ENCODE peak calls at places on chromosomes 13 and 19, in five cellular contexts. One of them, this sample, is unnamed.

GRCh38 chr19:6970478-6970877 is 50.8 kb downstream of the MBD3L2B start:
- DNase-seq in H1: no peak
- DNase-seq in NT2/D1: no peak
- DNase-seq in GM12878: no peak
- DNase-seq in HepG2: no peak
- DNase-seq in this sample: peak

GRCh38 chr13:112657850-112658445 is 31.9 kb upstream of the ATP11A start:
- DNase-seq in H1: no peak
- DNase-seq in NT2/D1: no peak
- DNase-seq in GM12878: no peak
- DNase-seq in HepG2: no peak
- DNase-seq in this sample: no peak

GRCh38 chr19:13012690-13013608 is 17.7 kb downstream of the NFIX start:
- DNase-seq in H1: no peak
- DNase-seq in NT2/D1: no peak
- DNase-seq in GM12878: no peak
- DNase-seq in HepG2: peak
- DNase-seq in this sample: no peak

GRCh38 chr13:95258619-95259194 is 42.5 kb downstream of the ABCC4 start:
- DNase-seq in H1: no peak
- DNase-seq in NT2/D1: no peak
- DNase-seq in GM12878: no peak
- DNase-seq in HepG2: peak
- DNase-seq in this sample: no peak

GRCh38 chr19:40600086-40600917 is 867 bp upstream of the LTBP4 start:
- DNase-seq in H1: no peak
- DNase-seq in NT2/D1: no peak
- DNase-seq in GM12878: no peak
- DNase-seq in HepG2: no peak
- DNase-seq in this sample: no peak

GRCh38 chr19:43532571-43532961 is 422 bp upstream of the ZNF575 start:
- DNase-seq in H1: no peak
- DNase-seq in NT2/D1: no peak
- DNase-seq in GM12878: no peak
- DNase-seq in HepG2: no peak
- DNase-seq in this sample: no peak

GRCh38 chr19:45567609-45568008 is 17.0 kb downstream of the OPA3 start:
- DNase-seq in H1: no peak
- DNase-seq in NT2/D1: no peak
- DNase-seq in GM12878: no peak
- DNase-seq in HepG2: no peak
- DNase-seq in this sample: no peak

GRCh38 chr13:25602206-25602605 is 230.4 kb downstream of the ATP8A2 start:
- DNase-seq in H1: no peak
- DNase-seq in NT2/D1: no peak
- DNase-seq in GM12878: no peak
- DNase-seq in HepG2: no peak
- DNase-seq in this sample: no peak

GRCh38 chr19:40424637-40425449 is 949 bp downstream of the SERTAD1 start:
- DNase-seq in H1: peak
- DNase-seq in NT2/D1: no peak
- DNase-seq in GM12878: no peak
- DNase-seq in HepG2: no peak
- DNase-seq in this sample: peak

GRCh38 chr13:73287871-73288270 is 229.1 kb downstream of the KLF5 start:
- DNase-seq in H1: no peak
- DNase-seq in NT2/D1: no peak
- DNase-seq in GM12878: no peak
- DNase-seq in HepG2: no peak
- DNase-seq in this sample: no peak

GRCh38 chr13:110915057-110915873 is at the start of gene ANKRD10:
- DNase-seq in H1: peak
- DNase-seq in NT2/D1: peak
- DNase-seq in GM12878: peak
- DNase-seq in HepG2: peak
- DNase-seq in this sample: peak

GRCh38 chr13:25928941-25929505 is 122.8 kb downstream of the SHISA2 start:
- DNase-seq in H1: no peak
- DNase-seq in NT2/D1: no peak
- DNase-seq in GM12878: no peak
- DNase-seq in HepG2: no peak
- DNase-seq in this sample: no peak

GRCh38 chr19:47786566-47786965 is 8.1 kb downstream of the SELENOW start:
- DNase-seq in H1: no peak
- DNase-seq in NT2/D1: no peak
- DNase-seq in GM12878: no peak
- DNase-seq in HepG2: no peak
- DNase-seq in this sample: no peak

GRCh38 chr19:375395-376110 is 31.0 kb upstream of the MIER2 start:
- DNase-seq in H1: no peak
- DNase-seq in NT2/D1: no peak
- DNase-seq in GM12878: no peak
- DNase-seq in HepG2: no peak
- DNase-seq in this sample: no peak

GRCh38 chr13:36069881-36070366 is 61.3 kb downstream of the DCLK1 start:
- DNase-seq in H1: no peak
- DNase-seq in NT2/D1: no peak
- DNase-seq in GM12878: no peak
- DNase-seq in HepG2: no peak
- DNase-seq in this sample: no peak

GRCh38 chr13:106961219-106961618 is 393.3 kb upstream of the ARGLU1 start:
- DNase-seq in H1: no peak
- DNase-seq in NT2/D1: no peak
- DNase-seq in GM12878: no peak
- DNase-seq in HepG2: no peak
- DNase-seq in this sample: no peak

GRCh38 chr13:50309872-50310594 is 294.8 kb downstream of the KCNRG start:
- DNase-seq in H1: no peak
- DNase-seq in NT2/D1: no peak
- DNase-seq in GM12878: no peak
- DNase-seq in HepG2: peak
- DNase-seq in this sample: no peak

GRCh38 chr13:24540236-24541126 is 27.9 kb upstream of the PARP4 start:
- DNase-seq in H1: peak
- DNase-seq in NT2/D1: no peak
- DNase-seq in GM12878: no peak
- DNase-seq in HepG2: peak
- DNase-seq in this sample: peak

GRCh38 chr19:9865732-9866627 is 30.9 kb downstream of the PIN1 start:
- DNase-seq in H1: no peak
- DNase-seq in NT2/D1: peak
- DNase-seq in GM12878: no peak
- DNase-seq in HepG2: no peak
- DNase-seq in this sample: no peak

GRCh38 chr19:38556521-38557174 is 61.1 kb downstream of the MAP4K1 start:
- DNase-seq in H1: no peak
- DNase-seq in NT2/D1: no peak
- DNase-seq in GM12878: peak
- DNase-seq in HepG2: no peak
- DNase-seq in this sample: no peak

GRCh38 chr13:73465629-73465974 is 406.8 kb downstream of the KLF5 start:
- DNase-seq in H1: no peak
- DNase-seq in NT2/D1: no peak
- DNase-seq in GM12878: no peak
- DNase-seq in HepG2: no peak
- DNase-seq in this sample: no peak

DNA sequence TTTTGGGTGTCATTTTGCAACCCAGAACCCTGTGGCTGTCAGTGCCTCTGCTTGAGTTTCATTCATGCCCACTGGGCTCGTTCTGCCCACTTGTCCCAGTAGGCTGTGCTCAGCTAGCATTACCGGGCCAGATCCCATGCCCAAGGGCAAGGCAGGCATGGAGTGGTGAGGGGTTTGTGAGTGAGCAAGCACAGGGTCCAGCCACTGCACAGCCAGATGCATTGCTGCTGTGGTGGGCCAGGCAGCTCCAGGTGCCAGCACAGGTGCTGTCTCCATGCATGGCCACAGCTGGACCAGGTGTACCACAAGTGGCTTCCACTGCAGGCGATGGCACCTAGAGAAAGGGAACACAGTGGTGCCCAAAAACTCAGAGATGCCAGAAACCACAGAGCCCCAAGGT is 1671.2 kb downstream of the OLFM4 start:
- DNase-seq in H1: no peak
- DNase-seq in NT2/D1: no peak
- DNase-seq in GM12878: no peak
- DNase-seq in HepG2: no peak
- DNase-seq in this sample: no peak
- TF ChIP-seq SUZ12 in H1: no peak
- TF ChIP-seq SUZ12 in NT2/D1: no peak
- TF ChIP-seq SUZ12 in GM12878: no peak
- TF ChIP-seq SUZ12 in HepG2: no peak
- TF ChIP-seq SUZ12 in this sample: no peak

DNA sequence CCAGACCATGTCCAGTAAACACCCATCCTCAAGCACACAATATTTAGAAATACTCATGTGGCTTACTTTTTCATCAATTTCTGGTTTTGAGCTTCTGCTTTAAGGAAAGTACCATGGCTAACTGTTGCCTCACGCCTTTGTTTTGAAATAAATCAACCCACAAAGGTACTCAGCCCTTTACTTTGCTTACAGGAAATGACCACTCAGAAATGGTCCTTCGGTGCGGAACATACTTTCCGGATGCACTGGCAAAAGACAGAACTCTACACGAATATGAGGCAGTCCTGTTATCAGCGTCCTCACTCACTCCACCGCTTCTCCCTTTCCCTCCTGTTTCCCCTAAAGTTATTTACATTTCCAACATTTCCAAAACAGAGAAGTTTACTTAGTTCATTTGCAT is 10.4 kb downstream of the FPR2 start:
- DNase-seq in H1: no peak
- DNase-seq in NT2/D1: no peak
- DNase-seq in GM12878: no peak
- DNase-seq in HepG2: no peak
- DNase-seq in this sample: no peak
- TF ChIP-seq SUZ12 in H1: no peak
- TF ChIP-seq SUZ12 in NT2/D1: no peak
- TF ChIP-seq SUZ12 in GM12878: no peak
- TF ChIP-seq SUZ12 in HepG2: no peak
- TF ChIP-seq SUZ12 in this sample: no peak

GRCh38 chr19:1854542-1855039 is 6.3 kb upstream of the REXO1 start:
- DNase-seq in H1: no peak
- DNase-seq in NT2/D1: no peak
- DNase-seq in GM12878: no peak
- DNase-seq in HepG2: no peak
- DNase-seq in this sample: no peak
- TF ChIP-seq SUZ12 in H1: no peak
- TF ChIP-seq SUZ12 in NT2/D1: no peak
- TF ChIP-seq SUZ12 in GM12878: no peak
- TF ChIP-seq SUZ12 in HepG2: no peak
- TF ChIP-seq SUZ12 in this sample: no peak

GRCh38 chr19:8611391-8611883 is 922 bp upstream of the ADAMTS10 start:
- DNase-seq in H1: no peak
- DNase-seq in NT2/D1: no peak
- DNase-seq in GM12878: no peak
- DNase-seq in HepG2: no peak
- DNase-seq in this sample: no peak
- TF ChIP-seq SUZ12 in H1: no peak
- TF ChIP-seq SUZ12 in NT2/D1: no peak
- TF ChIP-seq SUZ12 in GM12878: no peak
- TF ChIP-seq SUZ12 in HepG2: no peak
- TF ChIP-seq SUZ12 in this sample: no peak

DNA sequence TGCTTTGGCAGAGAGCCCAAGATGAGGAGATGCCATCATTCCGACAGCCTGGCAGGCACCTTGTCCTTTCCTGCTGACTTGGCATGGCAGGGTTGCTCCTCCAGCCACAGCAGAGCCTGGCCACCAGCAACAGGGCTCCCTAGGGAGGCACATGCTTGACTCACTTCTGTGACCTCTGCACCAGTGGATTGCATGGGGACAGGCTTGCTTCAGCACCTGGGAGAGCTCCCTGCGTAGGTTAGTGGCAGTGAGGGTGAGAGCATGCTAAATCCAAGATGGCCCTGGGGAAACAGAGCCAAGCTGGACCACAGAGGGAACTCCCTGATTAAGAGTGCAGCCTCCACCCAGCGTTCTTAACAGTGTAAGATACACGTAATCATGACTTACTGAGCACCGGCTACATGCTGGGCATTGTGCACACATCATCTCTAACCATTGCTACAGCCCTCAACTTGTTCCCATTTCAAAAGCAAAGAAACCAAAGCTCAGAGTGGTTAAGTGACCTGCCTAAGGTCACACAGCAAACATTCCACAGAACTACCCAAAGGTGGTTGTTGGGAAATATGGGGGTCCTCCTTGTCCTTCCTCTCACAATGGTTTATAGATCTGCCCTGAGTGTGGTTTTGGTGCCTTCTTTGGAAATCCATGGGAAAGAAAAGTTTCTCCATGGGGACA is 116.6 kb upstream of the UQCRFS1 start:
- DNase-seq in H1: peak
- DNase-seq in NT2/D1: peak
- DNase-seq in GM12878: no peak
- DNase-seq in HepG2: peak
- DNase-seq in this sample: peak
- TF ChIP-seq SUZ12 in H1: no peak
- TF ChIP-seq SUZ12 in NT2/D1: no peak
- TF ChIP-seq SUZ12 in GM12878: no peak
- TF ChIP-seq SUZ12 in HepG2: no peak
- TF ChIP-seq SUZ12 in this sample: no peak

GRCh38 chr19:23222998-23223652 is 27.1 kb downstream of the ZNF724 start:
- DNase-seq in H1: no peak
- DNase-seq in NT2/D1: no peak
- DNase-seq in GM12878: no peak
- DNase-seq in HepG2: peak
- DNase-seq in this sample: no peak
- TF ChIP-seq SUZ12 in H1: no peak
- TF ChIP-seq SUZ12 in NT2/D1: no peak
- TF ChIP-seq SUZ12 in GM12878: no peak
- TF ChIP-seq SUZ12 in HepG2: no peak
- TF ChIP-seq SUZ12 in this sample: no peak

DNA sequence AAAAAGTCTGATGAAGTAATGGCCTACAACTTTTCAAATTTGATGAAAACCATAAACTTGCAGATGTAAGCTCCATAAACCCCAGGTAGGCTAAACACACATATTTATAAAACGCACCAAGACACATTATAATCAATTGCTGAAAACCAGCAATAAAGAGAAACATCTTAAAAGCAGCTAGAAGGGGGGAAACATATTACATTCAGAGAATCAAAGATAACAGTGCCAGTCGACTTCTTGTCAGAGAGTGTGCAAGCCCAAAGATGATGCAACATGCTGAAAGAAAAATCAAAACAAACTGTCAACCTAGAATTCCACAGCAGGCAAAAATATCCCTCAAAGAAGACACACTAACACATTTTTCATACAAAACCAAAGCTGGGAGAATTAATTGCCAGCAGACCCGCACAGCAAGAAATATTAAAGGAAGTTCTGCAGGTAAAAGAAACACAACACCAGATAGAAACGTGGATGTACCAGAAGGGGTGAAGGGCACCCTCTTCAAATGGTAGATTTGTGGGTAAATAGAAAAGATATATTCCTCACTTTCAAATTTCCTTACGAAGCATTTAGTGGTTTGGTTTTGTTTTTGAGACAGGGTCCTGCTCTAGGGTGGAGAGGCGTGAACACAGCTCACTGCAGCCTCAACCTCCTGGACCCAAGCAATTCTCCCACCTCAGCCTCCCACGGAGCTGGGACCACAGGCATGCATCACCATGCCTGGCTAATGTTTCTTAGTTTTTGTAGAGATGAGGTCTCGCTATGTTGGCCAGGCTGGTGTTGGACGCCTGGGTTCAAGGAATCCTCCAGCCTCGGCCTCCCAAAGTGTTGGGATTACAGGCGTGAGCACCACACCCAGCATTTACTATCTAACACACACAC is 16.5 kb upstream of the ATP1A3 start:
- DNase-seq in H1: no peak
- DNase-seq in NT2/D1: no peak
- DNase-seq in GM12878: no peak
- DNase-seq in HepG2: no peak
- DNase-seq in this sample: no peak
- TF ChIP-seq SUZ12 in H1: no peak
- TF ChIP-seq SUZ12 in NT2/D1: no peak
- TF ChIP-seq SUZ12 in GM12878: no peak
- TF ChIP-seq SUZ12 in HepG2: no peak
- TF ChIP-seq SUZ12 in this sample: no peak

This sample was measured in HEK293T.